ENCODE peak calls at places on chromosomes 1 and 21, in eight cellular contexts. R is lung, W is skeletal muscle cell, F is fibroblast of mammary gland, B is right lobe of liver, X is fibroblast of lung, O is dorsolateral prefrontal cortex, C is brain microvascular endothelial cell. E is an unnamed sample.

GRCh38 chr1:189678779-189679178 is 798.9 kb downstream of the BRINP3 start:
- DNase-seq in C (no peak), O (no peak), F (no peak), B (no peak), X (no peak), R (no peak), W (no peak), E (no peak)

GRCh38 chr1:53579221-53580008 is 120.2 kb downstream of the DMRTB1 start:
- DNase-seq in R (no peak), B (no peak), X (no peak), F (no peak), W (no peak), O (no peak), C (no peak), E (peak; percentile 21)

GRCh38 chr21:44558695-44559094 is at the start of gene KRTAP10-3:
- DNase-seq in F (no peak), R (no peak), W (no peak), X (no peak), O (no peak), B (no peak), C (no peak), E (no peak)

GRCh38 chr1:43774359-43774758 is 67.0 kb downstream of the ST3GAL3 start:
- DNase-seq in C (peak; percentile 48), O (no peak), W (peak; percentile 54), B (no peak), X (peak; percentile 68), F (peak; percentile 85), R (no peak), E (no peak)

GRCh38 chr21:43973634-43973955 is 38.5 kb upstream of the TRAPPC10 start:
- DNase-seq in O (no peak), W (no peak), F (no peak), R (no peak), C (no peak), B (no peak), X (no peak), E (no peak)

GRCh38 chr1:30912913-30913652 is 4.5 kb upstream of the SDC3 start:
- DNase-seq in X (no peak), W (no peak), B (peak; percentile 74), F (no peak), C (no peak), O (no peak), R (no peak), E (peak; percentile 56)

GRCh38 chr1:37513795-37514349 is 694 bp downstream of the MEAF6 start:
- DNase-seq in F (no peak), B (peak; percentile 66), R (peak; percentile 43), W (no peak), C (peak; percentile 4), O (peak; percentile 53), X (peak; percentile 12), E (peak; percentile 64)

GRCh38 chr1:28983091-28983490 is 68.7 kb downstream of the EPB41 start:
- DNase-seq in R (no peak), C (no peak), O (no peak), X (no peak), B (no peak), W (no peak), F (no peak), E (no peak)

GRCh38 chr1:170662561-170662971 is 1.4 kb upstream of the PRRX1 start:
- DNase-seq in R (no peak), B (no peak), X (no peak), C (peak; percentile 8), F (peak; percentile 58), O (no peak), W (no peak), E (no peak)

GRCh38 chr1:170663011-170663410 is 920 bp upstream of the PRRX1 start:
- DNase-seq in C (peak; percentile 7), O (no peak), F (peak; percentile 81), R (no peak), X (peak; percentile 40), W (no peak), B (no peak), E (no peak)

GRCh38 chr1:170660874-170661645 is 2.9 kb upstream of the PRRX1 start:
- DNase-seq in C (no peak), B (no peak), R (no peak), W (no peak), O (no peak), F (peak; percentile 57), X (peak; percentile 42), E (no peak)

GRCh38 chr1:170660281-170660713 is 3.6 kb upstream of the PRRX1 start:
- DNase-seq in B (no peak), X (no peak), F (no peak), O (no peak), W (no peak), R (no peak), C (no peak), E (no peak)

DNA sequence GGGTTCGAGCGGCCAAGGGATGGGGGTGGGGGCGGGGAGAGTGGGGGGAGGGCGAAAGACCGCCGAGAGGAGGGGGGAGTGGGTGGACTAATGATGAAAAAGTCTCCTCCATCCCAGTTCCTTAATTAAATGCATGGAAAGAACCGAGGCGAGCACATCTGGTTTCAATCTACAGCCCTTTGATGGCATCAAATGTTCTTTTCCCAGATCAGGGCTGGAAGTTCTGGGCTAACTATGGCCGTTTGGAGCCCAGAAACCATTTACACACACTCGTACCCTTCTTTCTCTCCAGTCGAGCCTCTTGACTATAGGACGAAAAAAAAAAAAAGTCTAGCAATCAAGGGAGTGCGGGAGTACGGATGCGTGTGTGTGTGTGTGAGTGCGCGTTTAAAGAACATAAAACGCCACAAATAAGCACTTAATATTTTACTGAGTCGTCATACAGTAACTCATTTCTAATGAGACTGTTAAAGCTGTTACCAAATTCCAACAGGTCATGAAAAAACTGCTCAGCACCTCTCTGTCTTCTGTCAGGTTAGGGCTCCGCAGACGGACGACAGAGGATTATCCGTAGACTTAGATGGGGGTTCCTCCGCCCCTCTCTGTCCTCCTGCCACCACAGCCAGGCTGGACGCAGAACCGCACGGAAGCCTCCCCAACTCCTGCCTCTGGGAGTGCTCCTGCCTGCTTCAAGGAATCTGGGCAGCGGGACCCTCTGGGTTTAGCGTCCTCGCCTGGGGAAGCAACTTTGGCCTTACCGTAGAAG is 2.1 kb upstream of the PRRX1 start:
- DNase-seq in B (no peak), W (no peak), R (no peak), F (peak; percentile 75), O (no peak), X (peak; percentile 52), C (peak; percentile 37), E (no peak)
- H3K4me3 ChIP-seq in B (no peak overlapping the region), W (peak overlapping the region; percentile 87), R (no peak overlapping the region), F (peak overlapping the region; percentile 97), O (peak overlapping the region; percentile 73), X (peak overlapping the region; percentile 100), C (peak overlapping the region; percentile 92), E (no peak overlapping the region)

GRCh38 chr1:21289700-21290545 is at the start of gene ECE1:
- DNase-seq in B (peak; percentile 73), F (no peak), X (peak; percentile 52), O (no peak), R (peak; percentile 54), W (no peak), C (no peak), E (no peak)
- H3K4me3 ChIP-seq in B (peak within 1 kb of the TSS; percentile 53), F (peak within 1 kb of the TSS; percentile 66), X (peak within 1 kb of the TSS; percentile 80), O (peak within 1 kb of the TSS; percentile 69), R (peak within 1 kb of the TSS; percentile 79), W (peak within 1 kb of the TSS; percentile 64), C (peak within 1 kb of the TSS; percentile 71), E (peak within 1 kb of the TSS; percentile 66)

GRCh38 chr1:173871500-173871899 is 3.3 kb downstream of the ZBTB37 start:
- DNase-seq in B (no peak), R (no peak), F (no peak), X (no peak), O (no peak), W (no peak), C (no peak), E (no peak)
- H3K4me3 ChIP-seq in B (no peak overlapping the region), R (no peak overlapping the region), F (no peak overlapping the region), X (no peak overlapping the region), O (no peak overlapping the region), W (no peak overlapping the region), C (no peak overlapping the region), E (no peak overlapping the region)

DNA sequence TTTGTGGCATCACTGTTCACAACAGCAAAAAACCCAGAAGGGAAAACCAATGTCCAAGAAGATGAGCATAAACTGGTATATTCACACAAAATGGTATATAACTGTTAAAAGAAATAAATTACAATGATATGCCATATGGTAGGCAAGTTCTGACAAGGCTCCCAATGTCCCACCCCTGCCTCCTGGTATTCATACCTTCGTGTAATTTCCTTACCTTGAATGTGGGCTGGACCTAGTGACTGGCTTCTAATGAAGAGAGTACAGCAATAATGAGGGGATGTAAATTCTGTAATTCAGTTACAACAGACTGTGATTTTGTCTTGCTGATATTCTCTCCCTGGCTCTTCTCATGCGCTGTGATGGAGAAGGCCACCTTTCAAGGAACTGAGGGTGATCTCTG is 9.3 kb downstream of the ANKRD45 start:
- DNase-seq in O (no peak), C (no peak), W (no peak), B (no peak), X (no peak), F (no peak), R (no peak), E (no peak)
- H3K4me3 ChIP-seq in O (no peak overlapping the region), C (no peak overlapping the region), W (no peak overlapping the region), B (no peak overlapping the region), X (no peak overlapping the region), F (no peak overlapping the region), R (no peak overlapping the region), E (no peak overlapping the region)

GRCh38 chr1:111696330-111696729 is 42.9 kb downstream of the INKA2 start:
- DNase-seq in X (no peak), F (no peak), R (no peak), W (no peak), O (no peak), C (no peak), B (no peak), E (no peak)
- H3K4me3 ChIP-seq in X (no peak overlapping the region), F (no peak overlapping the region), R (no peak overlapping the region), W (no peak overlapping the region), O (no peak overlapping the region), C (no peak overlapping the region), B (no peak overlapping the region), E (no peak overlapping the region)

E was measured in RWPE2.